ENCODE peak calls at places on chromosome 15, in nine cellular contexts. A, B, C, U, D, W, G, E and J are unnamed samples.

GRCh38 chr15:98649621-98649995 is 1.3 kb downstream of the IGF1R start:
- DNase-seq in A (peak), B (no peak), C (peak), U (no peak), D (no peak), W (no peak), G (peak), E (no peak), J (no peak)

GRCh38 chr15:44782516-44782915 is 46.2 kb downstream of the TRIM69 start:
- DNase-seq in A (no peak), B (no peak), C (no peak), U (no peak), D (no peak), W (no peak), G (no peak), E (no peak), J (no peak)

GRCh38 chr15:39502616-39503195 is 78.2 kb upstream of the THBS1 start:
- DNase-seq in A (no peak), B (no peak), C (no peak), U (no peak), D (no peak), W (no peak), G (no peak), E (no peak), J (no peak)

GRCh38 chr15:70476441-70476840 is 286.9 kb downstream of the UACA start:
- DNase-seq in A (no peak), B (no peak), C (no peak), U (no peak), D (no peak), W (no peak), G (no peak), E (no peak), J (no peak)

GRCh38 chr15:70172124-70172523 is 74.4 kb upstream of the TLE3 start:
- DNase-seq in A (no peak), B (no peak), C (no peak), U (no peak), D (no peak), W (no peak), G (no peak), E (no peak), J (no peak)

GRCh38 chr15:34682673-34683072 is 72.1 kb downstream of the GJD2 start:
- DNase-seq in A (no peak), B (no peak), C (no peak), U (no peak), D (no peak), W (peak), G (no peak), E (no peak), J (no peak)

GRCh38 chr15:70245932-70246622 is 148.4 kb upstream of the TLE3 start:
- DNase-seq in A (no peak), B (no peak), C (peak), U (no peak), D (no peak), W (peak), G (no peak), E (no peak), J (peak)

GRCh38 chr15:84681822-84682221 is 23.8 kb upstream of the NMB start:
- DNase-seq in A (no peak), B (no peak), C (no peak), U (no peak), D (no peak), W (no peak), G (no peak), E (no peak), J (no peak)

GRCh38 chr15:39462691-39463090 is 118.2 kb upstream of the THBS1 start:
- DNase-seq in A (no peak), B (no peak), C (no peak), U (no peak), D (no peak), W (no peak), G (no peak), E (no peak), J (no peak)

GRCh38 chr15:62850318-62850717 is 192.2 kb upstream of the TPM1 start:
- DNase-seq in A (no peak), B (no peak), C (no peak), U (no peak), D (no peak), W (no peak), G (no peak), E (no peak), J (no peak)

GRCh38 chr15:85582719-85583089 is 202.3 kb downstream of the AKAP13 start:
- DNase-seq in A (peak), B (no peak), C (peak), U (no peak), D (peak), W (no peak), G (peak), E (no peak), J (peak)

GRCh38 chr15:59017459-59017858 is 30.0 kb downstream of the RNF111 start:
- DNase-seq in A (no peak), B (no peak), C (no peak), U (no peak), D (no peak), W (no peak), G (no peak), E (no peak), J (no peak)

GRCh38 chr15:56245871-56246814 is 2.5 kb upstream of the RFX7 start:
- DNase-seq in A (peak), B (peak), C (peak), U (peak), D (peak), W (peak), G (peak), E (peak), J (peak)
- TF ChIP-seq POLR2A in A (no peak), B (no peak), C (no peak), U (no peak), D (no peak), W (peak), G (no peak), E (no peak), J (no peak)

DNA sequence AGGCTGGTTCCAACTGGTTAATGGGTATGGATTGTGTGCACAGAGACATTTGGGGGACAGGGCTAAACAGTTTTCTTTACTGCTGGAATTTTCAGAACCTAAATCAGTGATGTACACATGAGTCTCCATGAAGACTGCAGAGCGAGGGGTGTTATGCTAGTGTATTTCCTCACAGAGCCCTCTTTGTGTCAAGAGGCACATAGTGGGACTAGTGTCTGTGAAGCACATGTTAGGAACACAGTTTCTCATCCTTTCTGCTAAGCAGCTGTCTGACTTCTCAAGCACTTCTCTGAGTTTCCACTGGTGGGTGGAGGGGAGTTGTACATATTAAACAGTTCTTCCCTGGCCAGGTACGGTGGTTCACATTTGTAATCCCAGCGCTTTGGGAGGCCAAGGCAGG is 9.4 kb upstream of the STARD5 start:
- DNase-seq in A (no peak), B (no peak), C (no peak), U (no peak), D (no peak), W (no peak), G (no peak), E (no peak), J (no peak)
- TF ChIP-seq CTCF in A (no peak), B (no peak), C (no peak), U (no peak), D (no peak), W (no peak), G (no peak), E (no peak), J (no peak)

GRCh38 chr15:67126551-67127333 is 61.3 kb downstream of the SMAD3 start:
- DNase-seq in A (no peak), B (no peak), C (no peak), U (no peak), D (no peak), W (no peak), G (no peak), E (no peak), J (no peak)
- TF ChIP-seq POLR2A in A (no peak), B (no peak), C (no peak), U (no peak), D (no peak), W (no peak), G (no peak), E (no peak), J (no peak)

DNA sequence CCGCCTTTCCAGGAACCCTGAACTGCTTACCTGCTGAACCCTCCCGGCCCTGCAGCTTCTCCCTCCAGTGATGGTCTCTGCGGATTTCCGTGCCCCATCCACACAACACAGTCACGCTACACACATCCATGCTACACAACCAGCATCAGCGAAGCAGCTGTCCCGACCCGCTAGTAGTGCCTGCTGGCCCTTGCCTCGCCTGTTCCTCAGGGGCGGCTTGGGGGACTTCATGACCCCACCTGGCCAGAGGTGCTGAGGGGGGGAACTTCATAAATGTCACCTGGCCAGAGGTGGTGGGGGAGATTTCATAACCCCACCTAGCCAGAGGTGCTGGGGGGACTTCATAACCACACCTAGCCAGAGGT is 530 bp upstream of the TUBGCP5 start:
- DNase-seq in A (no peak), B (no peak), C (no peak), U (no peak), D (no peak), W (no peak), G (no peak), E (no peak), J (no peak)
- TF ChIP-seq CTCF in A (no peak), B (no peak), C (no peak), U (no peak), D (no peak), W (no peak), G (no peak), E (no peak), J (no peak)

GRCh38 chr15:67107014-67107812 is 41.8 kb downstream of the SMAD3 start:
- DNase-seq in A (no peak), B (peak), C (peak), U (no peak), D (peak), W (peak), G (peak), E (no peak), J (peak)
- TF ChIP-seq POLR2A in A (no peak), B (no peak), C (no peak), U (no peak), D (no peak), W (no peak), G (no peak), E (no peak), J (no peak)

DNA sequence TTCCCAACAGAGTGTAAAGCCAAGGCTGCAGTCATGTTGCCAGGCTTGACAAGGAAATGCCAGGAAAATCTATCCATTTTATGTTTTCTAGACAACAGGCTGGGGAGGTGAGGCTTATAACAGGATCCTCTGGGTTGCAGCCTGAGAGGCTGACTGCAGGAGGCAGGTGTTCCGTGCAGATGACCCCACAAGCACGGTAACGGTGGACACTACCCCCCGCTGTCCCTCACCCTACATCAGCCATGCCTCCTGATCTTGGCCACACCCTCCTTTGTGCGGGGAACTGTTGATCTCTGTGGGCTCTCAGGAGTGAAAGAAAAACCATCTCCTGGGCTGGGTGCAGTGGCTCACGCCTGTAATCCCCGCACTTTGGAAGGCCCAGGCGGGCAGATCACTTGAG is 68.0 kb upstream of the ADPGK start:
- DNase-seq in A (no peak), B (no peak), C (no peak), U (no peak), D (no peak), W (no peak), G (no peak), E (no peak), J (no peak)
- TF ChIP-seq CTCF in A (no peak), B (no peak), C (no peak), U (no peak), D (no peak), W (no peak), G (no peak), E (no peak), J (no peak)

DNA sequence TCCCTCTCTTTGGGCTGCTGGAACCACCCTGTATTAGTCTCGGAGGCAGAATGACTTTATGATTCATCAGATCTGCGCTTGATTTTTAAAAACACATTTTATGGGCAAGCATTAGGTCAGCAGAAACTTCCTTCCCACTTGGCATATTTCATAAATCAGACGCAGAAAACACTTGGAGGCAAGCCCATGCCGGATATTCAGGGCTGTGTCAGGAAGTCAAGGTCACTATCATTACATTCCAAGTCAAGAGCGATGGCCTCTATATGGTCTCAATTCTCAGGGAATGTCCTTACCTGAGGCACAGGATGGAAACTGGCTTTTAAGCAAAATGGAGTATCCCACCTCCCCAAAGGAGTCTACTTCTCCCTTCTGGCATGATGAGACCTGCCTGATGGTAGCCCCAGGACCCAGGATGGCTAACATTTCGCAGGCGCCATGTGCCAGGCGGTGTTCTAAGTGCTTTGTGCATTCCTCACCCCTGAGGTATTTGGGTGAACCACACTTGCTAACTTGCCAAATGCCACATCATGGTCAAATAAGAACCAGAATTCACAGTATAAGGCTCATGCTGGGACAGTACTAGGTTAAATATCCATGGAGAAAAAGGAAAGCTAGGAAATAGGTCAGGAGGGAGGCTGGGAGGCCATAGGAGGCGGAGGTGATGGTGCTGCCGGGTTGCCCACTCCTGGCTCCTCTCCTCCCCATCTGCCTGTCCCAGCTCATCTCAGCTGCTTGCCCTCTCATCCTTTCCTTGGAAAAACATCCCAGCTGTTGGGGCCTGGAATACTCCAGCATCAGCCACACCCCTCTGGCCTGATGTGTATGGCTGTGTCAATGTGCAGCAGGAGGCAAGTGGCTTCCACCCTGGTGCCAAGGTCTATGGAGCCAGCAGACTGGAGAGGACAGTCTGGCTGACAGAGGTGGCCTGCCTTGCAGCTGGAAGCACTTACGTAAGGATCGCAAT is 18.8 kb downstream of the BCL2L10 start:
- DNase-seq in A (no peak), B (peak), C (peak), U (no peak), D (peak), W (no peak), G (peak), E (no peak), J (peak)
- TF ChIP-seq POLR2A in A (no peak), B (no peak), C (no peak), U (no peak), D (no peak), W (no peak), G (no peak), E (no peak), J (peak)

GRCh38 chr15:27238209-27238608 is 267.2 kb downstream of the GABRG3 start:
- DNase-seq in A (no peak), B (no peak), C (no peak), U (no peak), D (no peak), W (no peak), G (no peak), E (no peak), J (no peak)
- TF ChIP-seq CTCF in A (no peak), B (no peak), C (no peak), U (no peak), D (no peak), W (no peak), G (no peak), E (no peak), J (no peak)

GRCh38 chr15:75042730-75043508 is 19.5 kb downstream of the PPCDC start:
- DNase-seq in A (peak), B (peak), C (peak), U (peak), D (peak), W (peak), G (no peak), E (peak), J (peak)

GRCh38 chr15:75045332-75046015 is 22.1 kb downstream of the PPCDC start:
- DNase-seq in A (no peak), B (no peak), C (no peak), U (no peak), D (no peak), W (no peak), G (no peak), E (no peak), J (no peak)

GRCh38 chr15:75044258-75044878 is 21.0 kb downstream of the PPCDC start:
- DNase-seq in A (no peak), B (no peak), C (no peak), U (no peak), D (no peak), W (no peak), G (no peak), E (no peak), J (no peak)

GRCh38 chr15:75038948-75039533 is 15.7 kb downstream of the PPCDC start:
- DNase-seq in A (no peak), B (no peak), C (no peak), U (no peak), D (no peak), W (no peak), G (no peak), E (no peak), J (no peak)

DNA sequence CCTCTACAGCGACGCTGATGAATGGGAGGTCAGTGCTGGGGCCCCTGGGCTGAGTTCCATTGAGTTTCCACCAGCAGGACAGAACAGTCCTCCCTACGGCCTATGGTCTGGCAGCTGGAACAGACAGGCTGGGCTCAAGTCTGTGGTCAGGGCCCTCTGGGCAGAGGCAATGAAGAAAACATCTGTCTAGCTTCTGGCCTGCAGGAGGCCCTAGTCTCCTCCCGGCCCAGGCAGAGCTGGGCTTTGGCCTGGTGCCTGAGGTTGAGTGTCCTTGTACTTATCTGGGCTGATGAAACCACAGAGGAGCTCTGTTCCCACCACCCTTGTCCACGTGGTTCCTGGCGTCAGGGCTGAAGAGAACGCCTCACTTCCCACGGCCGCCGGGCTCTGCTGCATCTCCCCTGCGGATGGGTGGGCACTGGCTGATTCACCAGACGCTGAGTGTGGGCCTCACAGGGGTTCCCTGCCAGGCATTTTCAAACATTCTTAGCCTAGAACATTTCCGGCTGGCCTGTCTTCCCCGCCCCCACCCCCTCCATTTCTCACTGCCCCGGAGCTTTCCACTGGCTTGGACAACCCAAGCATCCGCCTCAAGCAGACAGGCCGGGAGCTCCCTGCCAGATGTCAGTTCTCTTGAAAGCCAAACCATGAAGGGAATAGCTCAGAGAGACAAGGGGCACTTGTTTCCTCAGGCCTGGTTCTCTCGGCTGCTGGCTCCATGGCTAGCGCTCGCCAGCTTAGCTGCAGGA is 20.3 kb downstream of the PPCDC start:
- DNase-seq in A (peak), B (peak), C (peak), U (peak), D (peak), W (no peak), G (peak), E (peak), J (peak)
- TF ChIP-seq POLR2A in A (peak), B (no peak), C (peak), U (peak), D (no peak), W (no peak), G (no peak), E (no peak), J (no peak)

GRCh38 chr15:64092075-64092820 is 1.4 kb downstream of the CIAO2A start:
- DNase-seq in A (no peak), B (peak), C (no peak), U (no peak), D (no peak), W (no peak), G (peak), E (no peak), J (no peak)
- TF ChIP-seq CTCF in A (no peak), B (peak), C (no peak), U (no peak), D (no peak), W (peak), G (peak), E (no peak), J (no peak)